ENCODE peak calls at places on chromosome 1, in eight cellular contexts. Q, X, J, K, I, H, V and R are unnamed samples.

GRCh38 chr1:245166471-245166885 is 11.7 kb downstream of the KIF26B start:
- DNase-seq in Q (peak; percentile 33), X (no peak), J (no peak), K (no peak), I (no peak), H (no peak), V (peak; percentile 31), R (no peak)

GRCh38 chr1:1080122-1080753 is 6.1 kb upstream of the RNF223 start:
- DNase-seq in Q (peak; percentile 48), X (peak; percentile 74), J (peak; percentile 52), K (peak; percentile 70), I (no peak), H (peak; percentile 78), V (peak; percentile 33), R (peak; percentile 71)

GRCh38 chr1:67685558-67686271 is 714 bp downstream of the GADD45A start:
- DNase-seq in Q (peak; percentile 47), X (peak; percentile 80), J (peak; percentile 57), K (peak; percentile 61), I (peak; percentile 73), H (peak; percentile 46), V (peak; percentile 47), R (peak; percentile 55)

GRCh38 chr1:53693361-53693760 is 45.6 kb downstream of the GLIS1 start:
- DNase-seq in Q (peak; percentile 40), X (no peak), J (no peak), K (no peak), I (no peak), H (no peak), V (peak; percentile 34), R (no peak)

GRCh38 chr1:194447635-194448034 is 1261.2 kb upstream of the B3GALT2 start:
- DNase-seq in Q (no peak), X (no peak), J (no peak), K (no peak), I (no peak), H (no peak), V (peak; percentile 86), R (no peak)

GRCh38 chr1:194846488-194846887 is 1660.1 kb upstream of the B3GALT2 start:
- DNase-seq in Q (no peak), X (no peak), J (no peak), K (no peak), I (peak; percentile 71), H (no peak), V (no peak), R (no peak)

GRCh38 chr1:179166663-179167417 is 62.6 kb downstream of the ABL2 start:
- DNase-seq in Q (peak; percentile 71), X (no peak), J (no peak), K (no peak), I (no peak), H (no peak), V (peak; percentile 73), R (no peak)

GRCh38 chr1:3888301-3888700 is 11.8 kb downstream of the C1orf174 start:
- DNase-seq in Q (no peak), X (no peak), J (no peak), K (peak; percentile 16), I (no peak), H (no peak), V (no peak), R (no peak)

GRCh38 chr1:55689800-55690199 is 474.6 kb upstream of the USP24 start:
- DNase-seq in Q (no peak), X (no peak), J (no peak), K (no peak), I (no peak), H (no peak), V (no peak), R (no peak)

GRCh38 chr1:244896550-244896949 is 32.2 kb upstream of the HNRNPU start:
- DNase-seq in Q (peak; percentile 67), X (no peak), J (no peak), K (no peak), I (no peak), H (peak; percentile 80), V (peak; percentile 79), R (no peak)

GRCh38 chr1:223022641-223023473 is 120.2 kb downstream of the TLR5 start:
- DNase-seq in Q (no peak), X (no peak), J (no peak), K (peak; percentile 43), I (no peak), H (no peak), V (no peak), R (no peak)

GRCh38 chr1:32900371-32900955 is 726 bp downstream of the TMEM54 start:
- DNase-seq in Q (peak; percentile 11), X (no peak), J (no peak), K (no peak), I (no peak), H (no peak), V (no peak), R (no peak)

GRCh38 chr1:75567212-75567611 is 43.7 kb downstream of the SLC44A5 start:
- DNase-seq in Q (no peak), X (no peak), J (no peak), K (no peak), I (no peak), H (no peak), V (no peak), R (no peak)

GRCh38 chr1:39359028-39359570 is 132.3 kb upstream of the BMP8A start:
- DNase-seq in Q (no peak), X (no peak), J (peak; percentile 28), K (no peak), I (no peak), H (no peak), V (peak; percentile 72), R (peak; percentile 79)
- H3K36me3 ChIP-seq in Q (peaks cover 79% of the 10 kb centered on the region), X (peaks cover 73% of the 10 kb centered on the region), J (peaks cover 53% of the 10 kb centered on the region), K (peaks cover 100% of the 10 kb centered on the region), I (peaks cover 31% of the 10 kb centered on the region), H (peaks cover 27% of the 10 kb centered on the region), V (peaks cover 20% of the 10 kb centered on the region), R (peaks cover 17% of the 10 kb centered on the region)

DNA sequence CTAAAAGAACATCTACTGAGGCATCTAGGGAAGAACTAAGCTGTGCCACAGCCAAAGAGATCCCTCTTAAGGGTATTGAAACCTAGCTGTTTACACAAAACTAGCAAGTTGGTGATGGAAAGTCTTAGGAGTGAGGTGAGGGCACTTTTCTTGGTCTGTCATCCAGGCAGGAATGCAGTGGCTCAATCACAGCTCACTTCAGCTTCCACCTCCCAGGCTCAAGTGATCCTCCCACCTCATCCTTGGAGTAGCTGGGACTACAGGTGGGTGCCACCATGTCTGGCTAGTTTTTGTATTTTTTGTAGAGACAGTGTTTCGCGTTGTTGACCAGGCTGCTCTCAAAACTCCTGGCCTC is 2.4 kb downstream of the PLEKHO1 start:
- DNase-seq in Q (peak; percentile 16), X (no peak), J (no peak), K (no peak), I (no peak), H (no peak), V (no peak), R (no peak)
- H3K36me3 ChIP-seq in Q (peaks cover 30% of the 10 kb centered on the region), X (peaks cover 42% of the 10 kb centered on the region), J (peaks cover 21% of the 10 kb centered on the region), K (peaks cover 52% of the 10 kb centered on the region), I (no peaks in the 10 kb centered on the region), H (no peaks in the 10 kb centered on the region), V (peaks cover 26% of the 10 kb centered on the region), R (no peaks in the 10 kb centered on the region)

DNA sequence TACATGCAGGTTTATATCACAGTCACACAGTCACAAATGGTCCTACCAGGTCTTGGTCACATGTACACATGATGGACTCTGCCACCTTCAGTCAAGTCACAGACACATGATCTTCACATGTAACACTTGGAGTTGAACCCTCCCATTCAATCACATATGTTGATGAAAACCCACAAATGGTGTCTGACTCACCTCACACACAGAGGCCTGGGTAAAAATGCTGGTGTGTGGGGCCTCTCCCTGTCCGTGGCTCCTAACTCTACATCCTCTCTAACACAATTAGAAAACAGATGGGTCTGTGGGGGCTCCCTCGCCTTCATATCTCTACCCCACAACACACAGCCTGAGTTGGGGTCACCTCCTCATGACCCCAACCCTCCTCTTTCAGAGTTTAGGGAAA is 27.9 kb downstream of the RIMS3 start:
- DNase-seq in Q (no peak), X (no peak), J (no peak), K (no peak), I (no peak), H (no peak), V (no peak), R (no peak)
- H3K36me3 ChIP-seq in Q (no peaks in the 10 kb centered on the region), X (peaks cover 16% of the 10 kb centered on the region), J (no peaks in the 10 kb centered on the region), K (no peaks in the 10 kb centered on the region), I (no peaks in the 10 kb centered on the region), H (no peaks in the 10 kb centered on the region), V (no peaks in the 10 kb centered on the region), R (no peaks in the 10 kb centered on the region)

DNA sequence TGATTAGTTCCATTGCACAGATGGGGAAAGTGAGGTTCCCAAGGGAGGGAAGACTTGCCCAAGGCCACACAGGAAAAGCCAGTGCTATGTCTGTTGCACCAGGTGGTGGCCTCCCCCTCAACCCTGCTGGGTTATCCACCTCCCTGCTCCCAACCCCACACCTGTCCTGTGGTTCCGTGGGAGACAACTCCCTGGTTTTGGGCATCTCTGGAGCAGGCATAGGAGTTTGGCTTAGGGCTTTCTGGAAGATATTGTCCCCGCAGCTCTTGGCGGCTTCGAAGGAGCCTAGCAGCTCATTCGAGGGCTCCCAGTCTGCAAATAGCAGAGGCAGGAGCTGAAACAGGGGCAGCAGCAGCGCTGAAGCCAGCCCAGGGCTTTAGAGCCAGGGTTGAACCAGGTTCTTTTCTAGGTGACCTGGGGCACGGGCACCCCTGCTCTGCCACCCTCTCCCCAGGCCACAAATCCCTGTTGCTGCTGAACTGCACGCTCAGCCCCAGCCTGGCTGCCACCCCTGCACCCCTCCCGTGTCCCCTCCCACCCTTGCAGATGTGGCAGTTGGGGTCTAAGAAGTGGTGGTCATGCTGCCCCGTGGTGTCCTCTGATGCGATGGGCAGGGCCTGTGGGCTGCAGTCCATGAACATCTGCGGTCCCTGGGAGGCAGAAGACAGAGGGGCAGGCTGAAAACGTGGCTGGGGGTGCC is 22.1 kb downstream of the SPOCD1 start:
- DNase-seq in Q (no peak), X (no peak), J (peak; percentile 16), K (no peak), I (no peak), H (no peak), V (no peak), R (peak; percentile 33)
- H3K36me3 ChIP-seq in Q (no peaks in the 10 kb centered on the region), X (no peaks in the 10 kb centered on the region), J (no peaks in the 10 kb centered on the region), K (no peaks in the 10 kb centered on the region), I (no peaks in the 10 kb centered on the region), H (no peaks in the 10 kb centered on the region), V (peaks cover 16% of the 10 kb centered on the region), R (no peaks in the 10 kb centered on the region)

GRCh38 chr1:51897699-51898031 is 19.1 kb upstream of the NRDC start:
- DNase-seq in Q (peak; percentile 83), X (no peak), J (no peak), K (no peak), I (no peak), H (peak; percentile 94), V (peak; percentile 94), R (no peak)

GRCh38 chr1:51898090-51898734 is 19.7 kb upstream of the NRDC start:
- DNase-seq in Q (peak; percentile 54), X (no peak), J (no peak), K (no peak), I (no peak), H (peak; percentile 88), V (peak; percentile 95), R (no peak)

GRCh38 chr1:51899022-51899421 is 20.5 kb upstream of the NRDC start:
- DNase-seq in Q (no peak), X (no peak), J (no peak), K (no peak), I (no peak), H (no peak), V (peak; percentile 48), R (no peak)

GRCh38 chr1:51902456-51902855 is 23.9 kb upstream of the NRDC start:
- DNase-seq in Q (no peak), X (no peak), J (no peak), K (no peak), I (no peak), H (no peak), V (no peak), R (no peak)

GRCh38 chr1:51901151-51901550 is 22.6 kb upstream of the NRDC start:
- DNase-seq in Q (no peak), X (no peak), J (no peak), K (no peak), I (no peak), H (peak; percentile 46), V (no peak), R (no peak)
- H3K36me3 ChIP-seq in Q (no peaks in the 10 kb centered on the region), X (no peaks in the 10 kb centered on the region), J (no peaks in the 10 kb centered on the region), K (no peaks in the 10 kb centered on the region), I (no peaks in the 10 kb centered on the region), H (no peaks in the 10 kb centered on the region), V (no peaks in the 10 kb centered on the region), R (no peaks in the 10 kb centered on the region)